ENCODE peak calls at places on chromosomes 2 and 18, in five cellular contexts. S is gastrocnemius medialis; B is A549; J is CD8-positive, alpha-beta T cell; T is Peyer's patch. Y is an unnamed sample.

GRCh38 chr2:210502997-210503621 is 26.6 kb upstream of the LANCL1 start:
- DNase-seq in S (no peak), B (peak), J (peak), T (peak), Y (peak)

GRCh38 chr18:13003466-13003896 is 12.3 kb downstream of the CEP192 start:
- DNase-seq in S (no peak), B (peak), J (peak), T (peak), Y (no peak)

GRCh38 chr2:182715121-182715895 is 749 bp upstream of the DNAJC10 start:
- DNase-seq in S (no peak), B (peak), J (no peak), T (no peak), Y (no peak)

GRCh38 chr2:56185101-56185581 is 1.4 kb downstream of the CCDC85A start:
- DNase-seq in S (no peak), B (peak), J (no peak), T (no peak), Y (peak)

GRCh38 chr2:80822999-80823398 is 518.4 kb upstream of the LRRTM1 start:
- DNase-seq in S (no peak), B (no peak), J (no peak), T (no peak), Y (no peak)

GRCh38 chr2:189719531-189719930 is 43.1 kb downstream of the OSGEPL1 start:
- DNase-seq in S (no peak), B (no peak), J (no peak), T (no peak), Y (no peak)

GRCh38 chr2:7736646-7737305 is 819.6 kb downstream of the RNF144A start:
- DNase-seq in S (no peak), B (no peak), J (no peak), T (no peak), Y (no peak)

GRCh38 chr2:201090574-201090973 is 18.8 kb downstream of the NDUFB3 start:
- DNase-seq in S (no peak), B (no peak), J (no peak), T (no peak), Y (no peak)

GRCh38 chr2:171557363-171557762 is 35.1 kb downstream of the CYBRD1 start:
- DNase-seq in S (no peak), B (no peak), J (no peak), T (no peak), Y (no peak)

GRCh38 chr18:36249392-36249791 is 48.1 kb upstream of the FHOD3 start:
- DNase-seq in S (no peak), B (no peak), J (no peak), T (no peak), Y (no peak)

GRCh38 chr18:36247036-36247435 is 50.5 kb upstream of the FHOD3 start:
- DNase-seq in S (no peak), B (no peak), J (no peak), T (no peak), Y (no peak)
- H3K27ac ChIP-seq in S (no peak), B (no peak), J (no peak), T (no peak), Y (no peak)

GRCh38 chr2:239736358-239737143 is 288.6 kb downstream of the NDUFA10 start:
- DNase-seq in S (no peak), B (no peak), J (no peak), T (no peak), Y (peak)

GRCh38 chr2:239735131-239735828 is 289.9 kb downstream of the NDUFA10 start:
- DNase-seq in S (no peak), B (no peak), J (no peak), T (no peak), Y (no peak)

GRCh38 chr2:239737144-239737463 is 288.0 kb downstream of the NDUFA10 start:
- DNase-seq in S (no peak), B (no peak), J (no peak), T (no peak), Y (peak)

GRCh38 chr2:239734436-239735005 is 290.6 kb downstream of the NDUFA10 start:
- DNase-seq in S (no peak), B (no peak), J (no peak), T (no peak), Y (no peak)

GRCh38 chr2:239735829-239736357 is 289.2 kb downstream of the NDUFA10 start:
- DNase-seq in S (no peak), B (no peak), J (no peak), T (no peak), Y (no peak)
- H3K4me3 ChIP-seq in S (no peak), B (no peak), J (no peak), T (no peak), Y (no peak)

GRCh38 chr2:148719941-148720436 is 75.4 kb downstream of the EPC2 start:
- DNase-seq in S (no peak), B (no peak), J (no peak), T (no peak), Y (no peak)
- H3K27ac ChIP-seq in S (no peak), B (no peak), J (no peak), T (no peak), Y (peak)

GRCh38 chr18:79935098-79935480 is 16.4 kb downstream of the SLC66A2 start:
- DNase-seq in S (no peak), B (no peak), J (no peak), T (peak), Y (no peak)

GRCh38 chr18:79935925-79936324 is 15.5 kb downstream of the SLC66A2 start:
- DNase-seq in S (no peak), B (no peak), J (no peak), T (peak), Y (no peak)

GRCh38 chr18:79935499-79935898 is 16.0 kb downstream of the SLC66A2 start:
- DNase-seq in S (no peak), B (no peak), J (no peak), T (peak), Y (peak)

GRCh38 chr18:79933765-79934164 is 17.7 kb downstream of the SLC66A2 start:
- DNase-seq in S (no peak), B (no peak), J (no peak), T (peak), Y (no peak)

GRCh38 chr18:79934311-79935097 is 16.9 kb downstream of the SLC66A2 start:
- DNase-seq in S (no peak), B (no peak), J (no peak), T (peak), Y (no peak)
- H3K4me3 ChIP-seq in S (no peak), B (no peak), J (no peak), T (no peak), Y (no peak)

Y was measured in psoas muscle.